ENCODE peak calls at places on chromosome 13, in nine cellular contexts. I is pancreas; J is EH; E is SJCRH30; D is left cardiac atrium; O is left kidney; X is stimulated activated CD4-positive, alpha-beta T cell treated with anti-CD3 and anti-CD28 coated beads, Interleukin-1b, Interleukin-23, amount 100 ng/mL, for 24 hours; Q is NCI-H748 treated with DMSO at 0.1 percent for 48 hours; W is lower leg skin. H is an unnamed sample.

GRCh38 chr13:77693449-77693940 is 4.0 kb upstream of the SLAIN1 start:
- DNase-seq in Q (no peak), X (no peak), O (no peak), E (no peak), J (no peak), W (no peak), I (no peak), D (no peak), H (no peak)

GRCh38 chr13:109684836-109685602 is 101.4 kb downstream of the IRS2 start:
- DNase-seq in D (peak), X (no peak), E (peak), J (no peak), Q (no peak), O (peak), W (no peak), I (no peak), H (no peak)

GRCh38 chr13:25932353-25932752 is 119.5 kb downstream of the SHISA2 start:
- DNase-seq in Q (no peak), J (no peak), W (no peak), E (peak), O (no peak), I (no peak), X (no peak), D (no peak), H (no peak)

GRCh38 chr13:100673831-100674362 is 698 bp downstream of the TMTC4 start:
- DNase-seq in W (peak), Q (no peak), I (peak), D (peak), E (peak), X (no peak), J (peak), O (peak), H (peak)

GRCh38 chr13:40613192-40613818 is 53.1 kb downstream of the FOXO1 start:
- DNase-seq in O (peak), X (no peak), D (no peak), E (no peak), I (no peak), W (peak), Q (no peak), J (no peak), H (peak)

GRCh38 chr13:63024458-63024857 is 1608.8 kb upstream of the PCDH20 start:
- DNase-seq in E (peak), W (no peak), Q (no peak), O (peak), D (no peak), I (no peak), X (no peak), J (no peak), H (no peak)

GRCh38 chr13:73090116-73090811 is 31.5 kb downstream of the KLF5 start:
- DNase-seq in D (no peak), W (no peak), J (peak), I (no peak), X (no peak), O (peak), E (peak), Q (no peak), H (no peak)

GRCh38 chr13:61358599-61358998 is 57.0 kb downstream of the PCDH20 start:
- DNase-seq in Q (peak), W (no peak), O (no peak), E (no peak), I (no peak), J (no peak), X (no peak), D (no peak), H (no peak)

GRCh38 chr13:46720189-46720588 is 76.8 kb downstream of the ESD start:
- DNase-seq in O (no peak), Q (no peak), I (no peak), D (no peak), W (no peak), J (no peak), E (no peak), X (no peak), H (peak)